ENCODE peak calls at places on chromosomes 11 and 22, in four cellular contexts. S is GF-D8; O is stimulated activated naive CD8-positive, alpha-beta T cell treated with anti-CD3 and anti-CD28 coated beads, Interleukin-15, amount 100 ng/mL, for 72 hours; X is stimulated activated CD8-positive, alpha-beta memory T cell treated with anti-CD3 and anti-CD28 coated beads, Interleukin-7, amount 100 ng/mL, for 24 hours. B is an unnamed sample.

GRCh38 chr11:17607572-17608570 is 60.8 kb downstream of the OTOG start:
- DNase-seq in S (no peak), O (no peak), X (no peak), B (peak)

GRCh38 chr11:2526808-2527381 is 82.1 kb downstream of the KCNQ1 start:
- DNase-seq in S (no peak), O (peak), X (no peak), B (peak)

GRCh38 chr22:42214625-42215415 is 55.6 kb downstream of the TCF20 start:
- DNase-seq in S (no peak), O (no peak), X (no peak), B (peak)

GRCh38 chr11:59207988-59208432 is 4.7 kb downstream of the MPEG1 start:
- DNase-seq in S (no peak), O (peak), X (peak), B (no peak)

GRCh38 chr11:44314733-44315132 is 4.8 kb upstream of the ALX4 start:
- DNase-seq in S (no peak), O (no peak), X (no peak), B (no peak)

GRCh38 chr11:64239662-64240466 is 1.0 kb upstream of the FKBP2 start:
- DNase-seq in S (peak), O (peak), X (no peak), B (no peak)

GRCh38 chr22:24482586-24482985 is 12.5 kb upstream of the UPB1 start:
- DNase-seq in S (peak), O (no peak), X (no peak), B (no peak)

GRCh38 chr22:35860837-35861236 is 143.2 kb downstream of the APOL5 start:
- DNase-seq in S (no peak), O (no peak), X (no peak), B (no peak)

GRCh38 chr11:44568358-44568705 is 2.9 kb downstream of the CD82 start:
- DNase-seq in S (no peak), O (no peak), X (no peak), B (no peak)

GRCh38 chr22:36775589-36775965 is 342 bp downstream of the IFT27 start:
- DNase-seq in S (no peak), O (peak), X (no peak), B (no peak)

GRCh38 chr11:19181673-19182261 is 20.0 kb downstream of the CSRP3 start:
- DNase-seq in S (peak), O (no peak), X (no peak), B (no peak)